ENCODE peak calls at places on chromosomes 4 and X, in four cellular contexts. X is IMR-90, Y is mesenchymal stem cell, H is H9. B is an unnamed sample.

GRCh38 chr4:128386761-128387599 is 99.4 kb upstream of the PGRMC2 start:
- DNase-seq in X (peak), Y (peak), H (no peak), B (no peak)

GRCh38 chrX:73851014-73852009 is 288.3 kb downstream of the CHIC1 start:
- DNase-seq in H (no peak), X (peak), Y (no peak), B (no peak)

GRCh38 chrX:153397256-153397960 is 3.7 kb downstream of the PNMA6E start:
- DNase-seq in Y (no peak), X (no peak), H (no peak), B (no peak)

GRCh38 chrX:65926095-65927019 is 113.5 kb downstream of the VSIG4 start:
- DNase-seq in H (no peak), X (no peak), Y (no peak), B (no peak)

GRCh38 chr4:72886602-72887001 is 182.9 kb downstream of the COX18 start:
- DNase-seq in X (no peak), H (no peak), Y (peak), B (no peak)

GRCh38 chrX:133969191-133969590 is 16.2 kb downstream of the GPC3 start:
- DNase-seq in H (no peak), Y (no peak), X (no peak), B (no peak)

GRCh38 chrX:73877687-73878086 is 314.7 kb downstream of the CHIC1 start:
- DNase-seq in H (peak), X (no peak), Y (peak), B (no peak)

GRCh38 chrX:16120431-16120830 is 2.9 kb upstream of the GRPR start:
- DNase-seq in Y (no peak), X (no peak), H (no peak), B (no peak)

GRCh38 chrX:145190801-145191389 is 56.4 kb upstream of the SPANXN1 start:
- DNase-seq in H (no peak), Y (peak), X (no peak), B (no peak)

GRCh38 chrX:85375333-85375738 is 4.1 kb downstream of the POF1B start:
- DNase-seq in Y (no peak), H (no peak), X (no peak), B (no peak)

GRCh38 chr4:130210871-130211270 is 1114.9 kb downstream of the C4orf33 start:
- DNase-seq in H (no peak), X (no peak), Y (peak), B (no peak)

GRCh38 chr4:30716158-30716557 is 4.0 kb upstream of the PCDH7 start:
- DNase-seq in H (no peak), Y (peak), X (peak), B (peak)

GRCh38 chr4:140092094-140092820 is 61.7 kb downstream of the MAML3 start:
- DNase-seq in X (no peak), H (peak), Y (peak), B (peak)

GRCh38 chr4:75490155-75490554 is 24.0 kb downstream of the RCHY1 start:
- DNase-seq in H (no peak), Y (peak), X (peak), B (no peak)

GRCh38 chrX:119041175-119041574 is 31.6 kb upstream of the CT47C1 start:
- DNase-seq in X (peak), Y (peak), H (no peak), B (no peak)

GRCh38 chr4:95283320-95283719 is 265.5 kb downstream of the UNC5C start:
- DNase-seq in Y (no peak), X (no peak), H (no peak), B (no peak)

GRCh38 chr4:133151301-133151680 is 2.2 kb downstream of the PCDH10 start:
- DNase-seq in X (no peak), Y (peak), H (no peak), B (no peak)

GRCh38 chrX:78329486-78329885 is 2.1 kb upstream of the CYSLTR1 start:
- DNase-seq in Y (no peak), H (no peak), X (no peak), B (no peak)

GRCh38 chrX:19673334-19674040 is 158.2 kb upstream of the MAP3K15 start:
- DNase-seq in H (no peak), Y (peak), X (peak), B (no peak)

GRCh38 chrX:45843518-45843917 is 642.8 kb upstream of the DIPK2B start:
- DNase-seq in H (no peak), Y (no peak), X (no peak), B (no peak)

GRCh38 chr4:154491731-154492249 is at the start of gene DCHS2:
- DNase-seq in X (no peak), H (peak), Y (no peak), B (peak)

GRCh38 chrX:9062621-9063020 is 28.7 kb upstream of the FAM9B start:
- DNase-seq in Y (no peak), X (no peak), H (no peak), B (no peak)

GRCh38 chr4:74608151-74608949 is 163.4 kb downstream of the AREG start:
- DNase-seq in Y (peak), H (no peak), X (peak), B (no peak)

GRCh38 chr4:1414831-1415680 is 8.8 kb upstream of the NKX1-1 start:
- DNase-seq in H (peak), Y (no peak), X (no peak), B (no peak)

GRCh38 chrX:109827772-109828171 is 94.7 kb upstream of the ACSL4 start:
- DNase-seq in Y (no peak), X (no peak), H (no peak), B (no peak)
- H4K91ac ChIP-seq in Y (no peak), X (peak), H (no peak), B (no peak)

DNA sequence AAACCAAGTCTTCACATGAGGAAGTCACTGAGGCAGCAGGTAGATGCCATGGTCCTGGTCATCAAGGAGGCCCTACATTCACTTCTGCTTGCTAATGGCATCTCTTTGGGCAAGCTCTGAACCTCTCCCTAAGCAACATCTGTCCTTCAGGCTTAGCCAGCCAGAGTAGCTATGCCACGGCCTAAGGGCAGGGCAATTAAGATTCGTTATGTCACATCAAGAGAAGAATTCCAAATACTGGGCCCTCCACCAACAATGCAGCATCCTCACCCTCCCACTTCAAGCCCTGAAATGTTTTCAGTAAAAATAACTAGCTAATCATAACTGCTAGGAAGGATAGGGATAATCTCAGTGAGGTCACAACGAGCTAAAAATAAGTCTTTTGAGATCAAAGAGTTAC is 120.7 kb upstream of the HCCS start:
- DNase-seq in Y (no peak), H (no peak), X (no peak), B (no peak)
- H4K91ac ChIP-seq in Y (no peak), H (no peak), X (no peak), B (no peak)

DNA sequence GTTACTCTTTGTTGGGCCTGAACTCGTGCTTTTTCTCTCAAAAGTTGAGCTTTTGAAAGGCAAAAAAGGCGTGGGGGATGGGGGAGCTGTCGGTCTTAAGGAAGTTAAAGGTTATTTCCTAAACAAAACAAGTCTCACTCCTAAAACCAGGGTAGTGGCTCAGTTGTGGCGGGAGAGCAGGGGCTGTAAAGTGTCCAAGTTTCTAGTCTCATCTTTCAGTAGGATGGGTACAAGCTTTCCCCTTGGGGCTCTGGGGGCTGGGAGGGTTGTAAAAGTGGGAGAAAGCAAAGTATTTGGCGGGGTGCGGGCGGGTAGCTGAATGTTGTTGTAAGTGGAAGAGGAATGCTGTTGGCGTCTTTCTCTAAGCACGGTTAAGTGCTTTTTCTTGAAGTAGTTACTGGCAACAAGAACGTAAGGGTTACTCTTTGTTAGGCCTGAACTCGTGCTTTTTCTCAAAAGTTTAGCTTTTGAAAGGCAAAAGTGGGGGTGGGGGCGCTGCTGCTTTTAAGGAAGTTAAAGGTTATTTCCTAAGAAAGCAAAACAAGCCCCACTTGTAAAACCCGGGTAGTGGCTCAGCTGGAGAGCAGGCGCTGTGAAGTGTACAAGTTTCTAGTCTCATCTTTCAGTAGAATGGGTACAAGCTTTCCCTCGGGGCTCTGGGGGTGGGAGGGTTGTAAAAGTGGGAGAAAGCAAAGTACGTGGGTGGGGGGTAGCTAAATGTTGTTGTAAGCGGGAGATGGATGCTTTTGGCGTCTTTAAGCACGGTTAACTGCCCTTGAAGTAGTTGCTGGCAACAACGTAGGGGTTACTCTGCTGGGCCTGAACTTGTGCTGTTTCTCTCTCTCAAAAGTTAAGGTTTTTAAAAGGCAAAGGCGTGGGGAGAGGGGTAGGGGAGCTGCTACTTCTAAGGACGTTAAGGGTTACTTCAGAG is 1.1 kb upstream of the WDR1 start:
- DNase-seq in X (no peak), Y (peak), H (no peak), B (no peak)
- H4K91ac ChIP-seq in X (peak), Y (peak), H (no peak), B (no peak)

DNA sequence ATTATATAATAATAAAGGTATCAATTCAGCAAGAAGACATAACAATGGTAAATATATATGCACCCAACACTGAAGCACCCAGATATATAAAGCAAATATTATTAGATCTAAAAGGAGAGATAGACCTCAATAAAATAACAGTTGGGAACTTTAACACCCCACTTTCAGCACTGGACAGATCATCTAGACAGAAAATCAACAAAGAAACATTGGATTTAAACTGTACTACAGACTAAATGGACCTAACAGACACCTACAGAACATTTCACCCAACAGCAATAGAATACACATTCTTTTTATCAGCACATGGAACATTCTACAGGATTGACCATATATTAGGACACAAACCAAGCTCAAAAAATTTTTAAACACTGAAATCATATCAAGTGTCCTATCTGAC is 76.6 kb downstream of the CBR4 start:
- DNase-seq in X (no peak), Y (no peak), H (no peak), B (no peak)
- H4K91ac ChIP-seq in X (no peak), Y (no peak), H (no peak), B (no peak)

GRCh38 chrX:46953597-46953996 is 41.4 kb downstream of the JADE3 start:
- DNase-seq in X (no peak), Y (peak), H (peak), B (peak)

GRCh38 chrX:46954716-46955115 is 42.5 kb downstream of the JADE3 start:
- DNase-seq in H (no peak), Y (no peak), X (no peak), B (no peak)

GRCh38 chrX:46959101-46959500 is 46.9 kb downstream of the JADE3 start:
- DNase-seq in Y (no peak), X (no peak), H (no peak), B (no peak)

GRCh38 chrX:46957299-46957698 is 45.1 kb downstream of the JADE3 start:
- DNase-seq in H (no peak), Y (no peak), X (no peak), B (no peak)

GRCh38 chrX:46953137-46953527 is 40.9 kb downstream of the JADE3 start:
- DNase-seq in X (no peak), Y (no peak), H (no peak), B (no peak)
- H4K91ac ChIP-seq in X (no peak), Y (no peak), H (no peak), B (no peak)

GRCh38 chr4:87565746-87566145 is 36.6 kb upstream of the SPARCL1 start:
- DNase-seq in Y (no peak), X (no peak), H (no peak), B (no peak)
- H4K91ac ChIP-seq in Y (no peak), X (no peak), H (no peak), B (no peak)

B was measured in neuronal stem cell.